ENCODE peak calls at places on chromosome 9, in five cellular contexts. One of them, this sample, is unnamed.

GRCh38 chr9:126393876-126394275 is 67.2 kb downstream of the MVB12B start:
- DNase-seq in HepG2: no peak
- DNase-seq in H1: no peak
- DNase-seq in HEK293T: no peak
- DNase-seq in GM12878: no peak
- DNase-seq in this sample: no peak

GRCh38 chr9:134152488-134152887 is 11.9 kb downstream of the RNU6ATAC start:
- DNase-seq in HepG2: no peak
- DNase-seq in H1: no peak
- DNase-seq in HEK293T: no peak
- DNase-seq in GM12878: no peak
- DNase-seq in this sample: no peak

GRCh38 chr9:91428431-91428830 is 4.8 kb upstream of the NFIL3 start:
- DNase-seq in HepG2: no peak
- DNase-seq in H1: no peak
- DNase-seq in HEK293T: no peak
- DNase-seq in GM12878: no peak
- DNase-seq in this sample: no peak

GRCh38 chr9:76292246-76292645 is 102.0 kb downstream of the RFK start:
- DNase-seq in HepG2: no peak
- DNase-seq in H1: no peak
- DNase-seq in HEK293T: no peak
- DNase-seq in GM12878: no peak
- DNase-seq in this sample: no peak

GRCh38 chr9:69444021-69444420 is 119.0 kb downstream of the ENTREP1 start:
- DNase-seq in HepG2: no peak
- DNase-seq in H1: no peak
- DNase-seq in HEK293T: no peak
- DNase-seq in GM12878: no peak
- DNase-seq in this sample: no peak

GRCh38 chr9:880725-881124 is 39.2 kb downstream of the DMRT1 start:
- DNase-seq in HepG2: no peak
- DNase-seq in H1: no peak
- DNase-seq in HEK293T: no peak
- DNase-seq in GM12878: peak; percentile 24
- DNase-seq in this sample: no peak

GRCh38 chr9:134682026-134682425 is 40.4 kb downstream of the COL5A1 start:
- DNase-seq in HepG2: no peak
- DNase-seq in H1: no peak
- DNase-seq in HEK293T: no peak
- DNase-seq in GM12878: no peak
- DNase-seq in this sample: no peak

GRCh38 chr9:137613738-137614523 is 4.9 kb upstream of the EHMT1 start:
- DNase-seq in HepG2: no peak
- DNase-seq in H1: no peak
- DNase-seq in HEK293T: no peak
- DNase-seq in GM12878: no peak
- DNase-seq in this sample: no peak

GRCh38 chr9:6816581-6816980 is 58.8 kb downstream of the KDM4C start:
- DNase-seq in HepG2: no peak
- DNase-seq in H1: no peak
- DNase-seq in HEK293T: no peak
- DNase-seq in GM12878: no peak
- DNase-seq in this sample: no peak

GRCh38 chr9:126367646-126368419 is 41.2 kb downstream of the MVB12B start:
- DNase-seq in HepG2: no peak
- DNase-seq in H1: no peak
- DNase-seq in HEK293T: no peak
- DNase-seq in GM12878: no peak
- DNase-seq in this sample: no peak

GRCh38 chr9:135023389-135023788 is 64.1 kb upstream of the OLFM1 start:
- DNase-seq in HepG2: no peak
- DNase-seq in H1: no peak
- DNase-seq in HEK293T: no peak
- DNase-seq in GM12878: no peak
- DNase-seq in this sample: no peak

GRCh38 chr9:68533678-68534077 is 7.0 kb downstream of the TMEM252 start:
- DNase-seq in HepG2: no peak
- DNase-seq in H1: no peak
- DNase-seq in HEK293T: no peak
- DNase-seq in GM12878: no peak
- DNase-seq in this sample: no peak

GRCh38 chr9:137740311-137740710 is 121.5 kb downstream of the EHMT1 start:
- DNase-seq in HepG2: no peak
- DNase-seq in H1: no peak
- DNase-seq in HEK293T: peak; percentile 71
- DNase-seq in GM12878: no peak
- DNase-seq in this sample: no peak

GRCh38 chr9:16532681-16533450 is 337.6 kb downstream of the BNC2 start:
- DNase-seq in HepG2: no peak
- DNase-seq in H1: no peak
- DNase-seq in HEK293T: no peak
- DNase-seq in GM12878: no peak
- DNase-seq in this sample: no peak

GRCh38 chr9:2018764-2019548 is 3.8 kb downstream of the SMARCA2 start:
- DNase-seq in HepG2: no peak
- DNase-seq in H1: no peak
- DNase-seq in HEK293T: no peak
- DNase-seq in GM12878: no peak
- DNase-seq in this sample: peak; percentile 70

GRCh38 chr9:27350382-27350781 is 53.4 kb upstream of the EQTN start:
- DNase-seq in HepG2: no peak
- DNase-seq in H1: no peak
- DNase-seq in HEK293T: no peak
- DNase-seq in GM12878: no peak
- DNase-seq in this sample: no peak

GRCh38 chr9:1051286-1052118 is 1.3 kb downstream of the DMRT2 start:
- DNase-seq in HepG2: no peak
- DNase-seq in H1: peak; percentile 83
- DNase-seq in HEK293T: peak; percentile 10
- DNase-seq in GM12878: no peak
- DNase-seq in this sample: peak; percentile 30

GRCh38 chr9:18728642-18729041 is 254.7 kb downstream of the ADAMTSL1 start:
- DNase-seq in HepG2: no peak
- DNase-seq in H1: no peak
- DNase-seq in HEK293T: no peak
- DNase-seq in GM12878: no peak
- DNase-seq in this sample: no peak

GRCh38 chr9:137304383-137305059 is 2.5 kb upstream of the NRARP start:
- DNase-seq in HepG2: no peak
- DNase-seq in H1: no peak
- DNase-seq in HEK293T: no peak
- DNase-seq in GM12878: no peak
- DNase-seq in this sample: no peak

GRCh38 chr9:36924071-36924470 is 110.0 kb downstream of the PAX5 start:
- DNase-seq in HepG2: peak; percentile 45
- DNase-seq in H1: no peak
- DNase-seq in HEK293T: no peak
- DNase-seq in GM12878: peak; percentile 30
- DNase-seq in this sample: no peak
- TF ChIP-seq SUZ12 in HepG2: no peak
- TF ChIP-seq SUZ12 in H1: no peak
- TF ChIP-seq SUZ12 in HEK293T: no peak
- TF ChIP-seq SUZ12 in GM12878: no peak
- TF ChIP-seq SUZ12 in this sample: no peak

GRCh38 chr9:89096807-89097206 is 81.8 kb downstream of the SHC3 start:
- DNase-seq in HepG2: no peak
- DNase-seq in H1: no peak
- DNase-seq in HEK293T: no peak
- DNase-seq in GM12878: no peak
- DNase-seq in this sample: no peak
- TF ChIP-seq SUZ12 in HepG2: no peak
- TF ChIP-seq SUZ12 in H1: no peak
- TF ChIP-seq SUZ12 in HEK293T: no peak
- TF ChIP-seq SUZ12 in GM12878: no peak
- TF ChIP-seq SUZ12 in this sample: no peak

GRCh38 chr9:31251386-31251785 is 1133.1 kb upstream of the ACO1 start:
- DNase-seq in HepG2: no peak
- DNase-seq in H1: no peak
- DNase-seq in HEK293T: no peak
- DNase-seq in GM12878: no peak
- DNase-seq in this sample: no peak

GRCh38 chr9:31253800-31254762 is 1130.4 kb upstream of the ACO1 start:
- DNase-seq in HepG2: no peak
- DNase-seq in H1: no peak
- DNase-seq in HEK293T: no peak
- DNase-seq in GM12878: no peak
- DNase-seq in this sample: no peak

GRCh38 chr9:31243386-31243785 is 1141.1 kb upstream of the ACO1 start:
- DNase-seq in HepG2: no peak
- DNase-seq in H1: no peak
- DNase-seq in HEK293T: no peak
- DNase-seq in GM12878: no peak
- DNase-seq in this sample: no peak

DNA sequence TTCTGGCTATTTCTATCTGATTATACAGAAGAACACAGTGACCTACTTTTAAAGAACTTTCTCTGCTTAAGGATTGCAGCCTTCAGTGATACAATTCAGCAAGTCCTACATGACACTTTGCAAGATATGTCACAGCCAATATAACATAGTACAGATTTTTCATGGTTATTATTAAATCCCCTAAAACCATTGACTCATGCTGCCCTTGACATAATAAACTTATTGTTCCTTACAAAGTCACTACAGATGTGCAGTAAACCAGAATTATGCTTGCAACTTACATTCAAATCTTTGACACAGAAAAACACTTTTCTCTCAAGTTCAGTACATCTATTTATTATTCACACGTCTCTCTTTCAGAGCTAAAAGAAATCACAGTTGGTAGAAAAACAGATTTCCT is 1136.3 kb upstream of the ACO1 start:
- DNase-seq in HepG2: no peak
- DNase-seq in H1: no peak
- DNase-seq in HEK293T: no peak
- DNase-seq in GM12878: no peak
- DNase-seq in this sample: no peak
- TF ChIP-seq SUZ12 in HepG2: no peak
- TF ChIP-seq SUZ12 in H1: no peak
- TF ChIP-seq SUZ12 in HEK293T: no peak
- TF ChIP-seq SUZ12 in GM12878: no peak
- TF ChIP-seq SUZ12 in this sample: no peak

DNA sequence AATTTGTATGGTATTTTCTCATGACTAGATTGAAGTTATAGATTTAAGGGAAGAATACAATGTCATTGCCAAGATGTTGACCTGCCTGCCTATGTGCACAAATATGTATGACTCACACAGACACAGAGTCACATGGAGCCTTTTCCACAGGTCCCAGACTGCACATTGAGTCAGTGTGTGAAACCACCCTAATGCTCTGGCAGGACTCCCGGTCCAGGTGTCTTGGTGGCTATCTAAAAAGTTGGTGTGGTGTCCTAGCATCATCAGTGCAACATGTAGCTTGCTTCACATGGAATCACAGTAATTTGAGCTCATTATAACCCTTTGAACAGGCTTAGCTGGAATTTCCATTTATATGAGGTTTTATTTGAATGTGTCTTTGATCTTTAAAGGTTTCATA is 10.8 kb downstream of the IFNA5 start:
- DNase-seq in HepG2: peak; percentile 6
- DNase-seq in H1: no peak
- DNase-seq in HEK293T: peak; percentile 15
- DNase-seq in GM12878: peak; percentile 15
- DNase-seq in this sample: no peak
- TF ChIP-seq SUZ12 in HepG2: no peak
- TF ChIP-seq SUZ12 in H1: no peak
- TF ChIP-seq SUZ12 in HEK293T: no peak
- TF ChIP-seq SUZ12 in GM12878: no peak
- TF ChIP-seq SUZ12 in this sample: no peak

GRCh38 chr9:84154320-84154719 is 173.7 kb downstream of the RMI1 start:
- DNase-seq in HepG2: no peak
- DNase-seq in H1: no peak
- DNase-seq in HEK293T: no peak
- DNase-seq in GM12878: no peak
- DNase-seq in this sample: no peak
- TF ChIP-seq SUZ12 in HepG2: no peak
- TF ChIP-seq SUZ12 in H1: no peak
- TF ChIP-seq SUZ12 in HEK293T: no peak
- TF ChIP-seq SUZ12 in GM12878: no peak
- TF ChIP-seq SUZ12 in this sample: no peak